ENCODE peak calls at places on chromosomes 16 and 17, in six cellular contexts. Q, O, A, H, D and B are unnamed samples.

GRCh38 chr16:86307518-86307903 is 202.8 kb upstream of the FOXF1 start:
- DNase-seq in Q (peak), O (no peak), A (no peak), H (no peak), D (no peak), B (no peak)

GRCh38 chr17:81998222-81998621 is 20.8 kb downstream of the ASPSCR1 start:
- DNase-seq in Q (no peak), O (no peak), A (no peak), H (no peak), D (no peak), B (no peak)

GRCh38 chr16:28974007-28974436 is 556 bp upstream of the SPNS1 start:
- DNase-seq in Q (peak), O (peak), A (peak), H (peak), D (peak), B (peak)

GRCh38 chr16:76052725-76053124 is 224.5 kb upstream of the CNTNAP4 start:
- DNase-seq in Q (no peak), O (no peak), A (no peak), H (no peak), D (no peak), B (no peak)

GRCh38 chr16:30439720-30440348 is 5.8 kb downstream of the SEPHS2 start:
- DNase-seq in Q (no peak), O (no peak), A (no peak), H (no peak), D (no peak), B (no peak)

GRCh38 chr16:87791295-87792204 is 25.8 kb upstream of the KLHDC4 start:
- DNase-seq in Q (no peak), O (no peak), A (peak), H (no peak), D (no peak), B (no peak)

GRCh38 chr17:39376434-39376833 is 25.0 kb downstream of the FBXL20 start:
- DNase-seq in Q (no peak), O (peak), A (no peak), H (no peak), D (no peak), B (no peak)

GRCh38 chr17:62955841-62956352 is 10.1 kb upstream of the TANC2 start:
- DNase-seq in Q (no peak), O (no peak), A (no peak), H (no peak), D (no peak), B (no peak)

GRCh38 chr17:50146927-50147640 is 3.4 kb downstream of the PPP1R9B start:
- DNase-seq in Q (no peak), O (no peak), A (no peak), H (no peak), D (no peak), B (no peak)

DNA sequence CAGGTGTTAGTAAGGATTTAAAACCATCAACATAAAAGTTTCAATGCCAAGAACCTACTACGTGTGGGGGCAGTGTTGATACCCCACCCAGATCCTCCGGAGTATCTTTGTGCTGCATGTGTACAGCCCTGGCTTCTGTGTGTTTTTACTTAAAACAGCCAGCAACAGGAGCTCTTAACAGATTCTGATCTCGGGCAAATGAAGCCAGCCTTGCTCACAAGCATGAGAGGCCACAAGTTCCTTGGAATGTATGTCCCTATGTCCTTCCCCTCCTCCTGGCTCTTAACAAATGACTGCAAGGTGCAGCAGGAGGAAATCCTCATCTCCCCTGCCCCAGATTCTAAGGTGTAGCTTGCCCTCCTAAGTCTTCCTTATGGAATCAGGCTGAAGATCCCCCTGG is 139.4 kb upstream of the NUDT7 start:
- DNase-seq in Q (no peak), O (no peak), A (no peak), H (no peak), D (no peak), B (no peak)
- H3K14ac ChIP-seq in Q (no peak), O (peak), A (no peak), H (no peak), D (no peak), B (no peak)

GRCh38 chr16:15981382-15981781 is 32.0 kb downstream of the ABCC1 start:
- DNase-seq in Q (no peak), O (no peak), A (no peak), H (no peak), D (no peak), B (no peak)

GRCh38 chr16:15980329-15980728 is 30.9 kb downstream of the ABCC1 start:
- DNase-seq in Q (no peak), O (no peak), A (no peak), H (no peak), D (no peak), B (no peak)

GRCh38 chr16:15976929-15977637 is 27.7 kb downstream of the ABCC1 start:
- DNase-seq in Q (peak), O (no peak), A (no peak), H (peak), D (no peak), B (no peak)

GRCh38 chr16:15976225-15976812 is 26.9 kb downstream of the ABCC1 start:
- DNase-seq in Q (no peak), O (no peak), A (no peak), H (no peak), D (no peak), B (no peak)

GRCh38 chr16:15979801-15980200 is 30.4 kb downstream of the ABCC1 start:
- DNase-seq in Q (no peak), O (no peak), A (no peak), H (no peak), D (no peak), B (no peak)
- H3K4me2 ChIP-seq in Q (no peak), O (no peak), A (no peak), H (no peak), D (no peak), B (no peak)

GRCh38 chr17:83036666-83037065 is 42.7 kb upstream of the METRNL start:
- DNase-seq in Q (no peak), O (no peak), A (no peak), H (no peak), D (no peak), B (no peak)

GRCh38 chr17:83041305-83041704 is 38.1 kb upstream of the METRNL start:
- DNase-seq in Q (peak), O (no peak), A (no peak), H (no peak), D (no peak), B (no peak)

GRCh38 chr17:83037084-83037950 is 42.1 kb upstream of the METRNL start:
- DNase-seq in Q (no peak), O (no peak), A (no peak), H (no peak), D (no peak), B (peak)

GRCh38 chr17:83046759-83047478 is 32.5 kb upstream of the METRNL start:
- DNase-seq in Q (no peak), O (no peak), A (no peak), H (no peak), D (no peak), B (no peak)

DNA sequence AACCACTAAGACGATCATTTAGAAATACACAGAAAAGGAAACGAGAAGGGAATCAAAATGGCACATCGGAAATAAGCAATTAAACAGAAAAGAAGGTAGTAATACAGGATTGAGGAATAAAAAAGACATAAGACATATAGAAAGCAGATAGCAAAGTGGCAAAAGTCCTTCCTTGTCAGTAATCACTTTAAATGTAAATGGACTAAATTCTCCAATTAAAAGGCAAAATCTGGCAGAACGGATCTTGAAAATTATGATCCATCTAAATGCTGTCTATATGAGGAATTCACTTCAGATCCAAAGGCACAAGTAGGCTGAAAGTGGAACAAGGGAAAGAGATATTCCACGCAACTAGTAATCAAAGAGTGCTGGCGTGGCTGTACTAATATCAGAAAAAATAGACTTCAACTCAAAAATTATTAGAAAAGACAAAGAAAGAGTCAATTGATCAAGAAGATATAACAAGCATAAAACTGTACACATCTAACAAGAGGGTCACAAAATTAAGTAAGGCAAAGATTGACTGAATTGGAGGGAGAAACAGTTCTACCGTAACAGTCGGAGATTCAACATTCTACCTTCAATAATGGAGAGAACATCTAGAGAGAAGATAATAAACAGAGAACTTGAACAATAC is 36.8 kb upstream of the METRNL start:
- DNase-seq in Q (no peak), O (no peak), A (no peak), H (no peak), D (no peak), B (no peak)
- H3K14ac ChIP-seq in Q (no peak), O (no peak), A (no peak), H (no peak), D (no peak), B (no peak)

DNA sequence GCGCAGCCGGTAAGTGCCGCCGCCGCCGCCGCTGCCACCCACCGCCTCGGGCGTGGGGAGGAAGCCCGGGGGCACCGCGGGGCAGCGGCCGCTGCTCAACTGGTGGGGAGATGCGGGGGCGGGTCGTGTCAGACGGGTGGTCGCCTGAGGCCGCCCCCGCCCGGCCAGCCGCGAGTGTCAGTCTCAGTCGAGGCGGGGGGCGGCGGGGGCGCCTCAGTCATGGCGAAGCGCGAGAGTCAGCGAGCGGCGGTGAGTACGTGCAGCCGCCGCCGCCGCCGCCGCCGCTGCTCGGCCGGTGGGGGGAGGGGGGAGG is 76.2 kb downstream of the CHD9 start:
- DNase-seq in Q (no peak), O (no peak), A (no peak), H (no peak), D (no peak), B (no peak)
- H3K4me2 ChIP-seq in Q (no peak), O (peak), A (no peak), H (no peak), D (peak), B (peak)

DNA sequence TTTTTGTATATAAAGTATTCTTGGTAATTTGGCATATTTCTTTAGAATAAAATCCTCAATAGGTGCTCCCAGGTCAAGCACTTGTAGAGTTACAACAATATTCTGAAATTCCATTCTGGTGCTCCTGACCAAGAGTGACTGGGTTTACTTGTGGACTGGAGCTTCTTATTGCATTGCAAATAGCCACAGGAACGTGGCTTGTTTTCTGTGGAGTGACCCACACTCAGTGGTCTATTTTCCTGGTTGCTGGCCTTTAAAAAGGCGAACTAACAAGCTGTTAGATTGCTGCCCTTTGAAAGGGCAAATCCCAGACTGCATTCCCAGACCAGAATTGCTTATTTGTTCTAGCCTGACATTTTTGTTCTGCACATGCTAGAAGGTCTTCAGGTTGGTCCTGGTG is 658.8 kb upstream of the GOT2 start:
- DNase-seq in Q (no peak), O (no peak), A (no peak), H (no peak), D (no peak), B (no peak)
- H3K14ac ChIP-seq in Q (no peak), O (no peak), A (no peak), H (no peak), D (no peak), B (no peak)

GRCh38 chr17:13410874-13411273 is 190.9 kb downstream of the HS3ST3A1 start:
- DNase-seq in Q (peak), O (no peak), A (no peak), H (no peak), D (no peak), B (no peak)
- H3K4me2 ChIP-seq in Q (peak), O (no peak), A (no peak), H (no peak), D (no peak), B (no peak)

GRCh38 chr16:66690106-66690847 is 6.3 kb downstream of the CMTM4 start:
- DNase-seq in Q (no peak), O (no peak), A (no peak), H (no peak), D (no peak), B (no peak)
- H3K14ac ChIP-seq in Q (no peak), O (no peak), A (no peak), H (no peak), D (no peak), B (no peak)

GRCh38 chr17:1005361-1005946 is 8.5 kb downstream of the TIMM22 start:
- DNase-seq in Q (peak), O (no peak), A (no peak), H (no peak), D (no peak), B (no peak)
- H3K4me2 ChIP-seq in Q (no peak), O (no peak), A (no peak), H (no peak), D (no peak), B (no peak)

DNA sequence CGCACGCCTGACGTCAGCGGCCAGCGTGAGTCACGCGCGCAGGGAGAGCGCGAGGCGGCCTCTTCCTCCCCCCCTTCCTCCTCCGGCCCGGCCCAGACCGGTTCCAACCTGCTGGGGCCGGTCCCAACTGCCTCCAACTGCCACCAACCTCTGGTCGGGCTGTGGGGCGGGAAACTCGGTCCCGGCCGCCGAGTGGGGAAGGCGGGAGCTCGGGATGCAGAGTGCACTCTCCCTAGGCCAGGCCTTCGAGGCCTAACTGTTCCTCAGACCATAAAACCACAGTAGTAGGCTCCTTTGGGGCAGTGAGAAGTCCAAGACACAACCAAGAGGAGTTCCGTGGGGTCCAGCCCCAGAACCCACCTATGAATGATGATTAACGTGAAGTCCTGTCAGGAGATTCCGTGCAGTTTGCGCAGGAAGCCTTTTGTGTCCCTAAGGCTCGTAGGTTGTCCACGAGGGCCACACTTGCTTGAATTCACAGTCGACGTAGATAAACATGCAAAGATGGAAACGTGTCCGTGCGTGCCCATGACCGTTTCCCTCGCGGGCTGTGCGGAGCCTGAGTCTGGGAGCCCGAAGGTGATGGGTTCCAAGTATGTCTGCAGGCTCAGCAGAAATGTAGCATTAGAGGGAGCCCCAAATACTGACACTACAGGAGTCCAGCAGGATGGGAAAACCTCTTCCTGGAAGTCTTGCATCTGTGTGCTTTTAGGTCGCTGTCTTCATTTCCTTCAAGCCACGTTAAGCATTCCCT is 587 bp downstream of the UNK start:
- DNase-seq in Q (peak), O (peak), A (no peak), H (peak), D (no peak), B (peak)
- H3K14ac ChIP-seq in Q (peak), O (peak), A (peak), H (peak), D (peak), B (peak)

DNA sequence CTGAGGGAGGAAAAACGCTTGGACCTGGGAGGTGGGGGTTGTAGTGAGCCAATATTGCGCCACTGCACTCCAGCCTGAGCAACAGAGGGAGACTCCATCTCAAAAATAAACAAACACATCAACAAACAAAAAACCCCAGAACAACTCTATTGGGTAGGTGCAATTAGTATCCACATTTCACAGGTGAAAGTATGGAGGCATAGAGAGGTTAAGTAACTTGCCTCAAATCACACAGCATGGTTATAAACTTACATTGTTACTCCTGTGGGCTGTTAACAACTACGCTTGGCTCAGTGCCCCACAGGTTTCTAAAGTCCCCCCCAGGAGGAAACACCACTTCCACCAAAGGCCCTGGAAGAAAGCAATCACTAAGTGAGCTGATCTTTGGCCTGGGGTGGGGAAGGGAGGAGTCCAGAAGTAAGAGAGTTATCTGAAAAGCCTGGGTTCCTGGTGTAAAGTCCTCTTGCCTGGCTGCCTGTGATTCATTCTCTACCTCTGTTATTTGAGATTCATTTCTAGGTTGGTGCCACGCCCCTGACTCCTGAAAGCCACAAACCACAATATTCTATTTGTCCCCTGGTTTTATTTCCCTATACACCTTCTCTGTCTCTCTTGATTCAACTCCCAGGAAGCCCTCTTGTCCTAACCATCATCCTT is 195.6 kb downstream of the XYLT1 start:
- DNase-seq in Q (no peak), O (no peak), A (no peak), H (no peak), D (no peak), B (no peak)
- H3K4me2 ChIP-seq in Q (no peak), O (no peak), A (no peak), H (no peak), D (no peak), B (no peak)